ENCODE peak calls at places on chromosomes 2 and 18, in six cellular contexts. Q, P, H, W, Y and N are unnamed samples.

GRCh38 chr2:200247494-200247893 is 59.0 kb upstream of the SPATS2L start:
- DNase-seq in Q (no peak), P (no peak), H (no peak), W (no peak), Y (no peak), N (no peak)

GRCh38 chr18:62812242-62812641 is 96.9 kb downstream of the PHLPP1 start:
- DNase-seq in Q (no peak), P (no peak), H (no peak), W (no peak), Y (no peak), N (no peak)

GRCh38 chr18:50422286-50422898 is 47.5 kb downstream of the SKA1 start:
- DNase-seq in Q (no peak), P (no peak), H (no peak), W (no peak), Y (no peak), N (no peak)

GRCh38 chr2:4673025-4673489 is 969.7 kb downstream of the DCDC2C start:
- DNase-seq in Q (no peak), P (no peak), H (no peak), W (no peak), Y (no peak), N (no peak)

GRCh38 chr2:207394812-207395534 is 134.8 kb upstream of the CREB1 start:
- DNase-seq in Q (no peak), P (no peak), H (no peak), W (no peak), Y (no peak), N (no peak)

GRCh38 chr18:34807106-34807796 is 97.2 kb downstream of the DTNA start:
- DNase-seq in Q (no peak), P (no peak), H (no peak), W (no peak), Y (no peak), N (no peak)

GRCh38 chr2:86368181-86368824 is 30.9 kb upstream of the REEP1 start:
- DNase-seq in Q (peak), P (peak), H (peak), W (no peak), Y (no peak), N (peak)

GRCh38 chr18:68418881-68419280 is 296.0 kb downstream of the TMX3 start:
- DNase-seq in Q (no peak), P (no peak), H (no peak), W (no peak), Y (no peak), N (no peak)

GRCh38 chr18:57579928-57580327 is 6.6 kb downstream of the FECH start:
- DNase-seq in Q (no peak), P (no peak), H (no peak), W (no peak), Y (no peak), N (no peak)

GRCh38 chr2:222701709-222702108 is 30.3 kb downstream of the MOGAT1 start:
- DNase-seq in Q (no peak), P (no peak), H (no peak), W (no peak), Y (no peak), N (no peak)

GRCh38 chr2:185608799-185609198 is 129.8 kb upstream of the FSIP2 start:
- DNase-seq in Q (no peak), P (no peak), H (no peak), W (no peak), Y (no peak), N (no peak)

GRCh38 chr2:124339709-124340108 is 314.6 kb downstream of the CNTNAP5 start:
- DNase-seq in Q (no peak), P (no peak), H (no peak), W (no peak), Y (no peak), N (no peak)

GRCh38 chr2:144225077-144225476 is 294.8 kb downstream of the ZEB2 start:
- DNase-seq in Q (no peak), P (no peak), H (no peak), W (no peak), Y (no peak), N (no peak)
- TF ChIP-seq CTCF in Q (no peak), P (no peak), H (no peak), W (no peak), Y (no peak), N (no peak)

DNA sequence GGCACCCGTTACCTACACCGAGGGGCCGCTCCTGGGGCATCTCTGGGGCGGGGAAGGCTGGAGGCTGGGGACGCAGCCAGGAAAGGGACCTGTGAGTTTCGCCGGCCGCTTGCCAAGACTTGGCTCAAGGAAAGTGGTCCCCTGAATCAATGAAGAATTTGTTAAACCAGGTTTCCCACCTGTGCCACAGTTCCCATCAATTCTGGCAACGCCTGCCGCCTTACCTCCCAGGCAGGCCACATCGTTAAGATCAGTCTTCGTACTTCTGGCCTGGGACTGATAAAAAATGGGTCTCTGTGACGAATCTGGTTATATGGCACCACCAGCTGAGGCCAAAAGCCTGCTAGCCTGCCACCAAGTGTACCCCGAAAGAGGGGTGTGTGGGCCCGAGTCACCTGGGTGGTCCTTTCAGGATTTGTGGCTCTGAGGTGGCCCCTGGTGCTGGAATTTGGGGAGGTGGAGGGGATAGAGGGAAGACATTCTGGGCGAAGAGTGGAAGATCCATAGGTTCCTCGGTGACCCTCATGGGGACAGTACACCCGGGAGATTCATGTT is 789 bp upstream of the TGFA start:
- DNase-seq in Q (no peak), P (no peak), H (no peak), W (peak), Y (no peak), N (no peak)
- TF ChIP-seq CTCF in Q (peak), P (peak), H (no peak), W (peak), Y (no peak), N (no peak)

GRCh38 chr18:25062720-25063119 is 289.2 kb downstream of the ZNF521 start:
- DNase-seq in Q (no peak), P (no peak), H (no peak), W (no peak), Y (no peak), N (no peak)
- TF ChIP-seq CTCF in Q (no peak), P (no peak), H (no peak), W (no peak), Y (no peak), N (no peak)

DNA sequence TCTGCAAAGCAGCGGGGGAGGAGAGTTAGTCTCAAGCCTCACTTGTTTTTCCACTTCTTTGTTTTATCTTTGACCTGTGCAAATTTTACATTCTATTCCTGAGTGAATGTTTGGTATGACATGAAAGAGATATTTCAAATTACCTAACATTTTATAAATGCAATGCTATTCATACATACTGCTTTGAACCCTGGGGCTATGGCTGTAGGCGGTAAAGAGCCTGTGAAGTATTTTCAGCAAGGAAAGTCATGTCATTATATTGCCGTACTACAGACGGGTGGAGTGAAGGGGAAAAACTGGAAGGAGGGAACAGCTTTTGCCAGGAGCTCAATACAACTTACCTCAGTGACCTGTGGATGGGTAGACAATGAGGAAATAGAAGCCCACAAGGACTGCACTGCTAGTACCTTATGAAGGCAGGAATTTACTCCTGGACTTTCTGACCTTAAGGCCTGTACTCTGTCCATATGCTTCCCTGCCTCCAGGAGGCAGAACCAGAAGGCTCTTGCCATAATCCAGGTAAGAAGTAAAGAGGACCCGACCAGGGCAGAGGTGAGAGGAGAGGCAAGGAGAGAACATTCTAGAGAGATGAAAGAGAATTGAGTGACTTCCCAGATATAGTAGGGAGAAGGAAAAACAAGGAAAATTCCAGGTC is 28.4 kb upstream of the TET3 start:
- DNase-seq in Q (no peak), P (no peak), H (no peak), W (no peak), Y (no peak), N (no peak)
- TF ChIP-seq CTCF in Q (no peak), P (no peak), H (no peak), W (no peak), Y (no peak), N (no peak)

DNA sequence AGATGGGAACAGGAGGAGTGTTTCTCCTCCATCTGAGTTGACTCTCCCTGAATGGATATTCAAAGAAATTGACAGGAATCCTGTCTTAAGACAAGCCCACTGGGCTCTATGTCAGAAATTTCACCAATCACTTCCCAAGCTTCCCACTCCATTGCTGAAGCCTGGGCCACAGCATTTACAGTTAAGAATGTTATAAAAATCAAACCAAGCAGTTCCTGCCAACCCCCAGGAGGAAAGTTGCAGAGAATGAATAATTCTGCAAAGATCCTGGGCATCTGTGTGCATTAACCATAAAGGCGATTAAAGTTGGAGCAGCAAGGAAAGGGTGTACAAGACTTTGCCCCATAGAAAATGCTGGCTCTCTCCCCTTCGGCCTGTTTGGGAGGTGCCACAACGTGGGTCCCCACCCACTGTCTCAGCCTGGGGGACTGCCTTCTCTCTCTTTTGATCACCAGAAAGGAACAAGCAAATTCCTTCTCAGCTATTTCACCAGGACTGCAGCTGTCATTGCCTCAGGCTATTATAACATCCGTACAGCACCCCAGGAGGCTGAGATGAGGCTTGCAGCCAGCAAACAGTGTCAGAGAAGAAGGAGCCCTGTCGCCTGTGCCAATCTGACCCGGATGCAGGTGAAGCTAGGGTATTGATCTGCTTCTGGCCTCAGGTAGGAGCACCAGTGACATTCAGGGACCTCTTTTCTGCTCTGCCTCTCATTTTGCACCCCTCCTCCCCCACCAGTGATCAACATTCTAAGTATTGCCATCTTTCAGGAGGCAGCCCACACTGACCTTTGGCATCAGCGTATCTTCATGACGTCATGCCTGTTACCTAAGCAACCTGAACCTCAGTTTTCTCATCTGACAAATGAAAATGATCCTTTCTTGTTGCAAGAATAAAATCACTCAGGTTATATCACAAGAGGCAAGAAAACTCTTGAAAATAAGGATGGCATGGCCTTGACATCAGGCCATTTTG is 219.0 kb downstream of the SH3BP4 start:
- DNase-seq in Q (peak), P (no peak), H (no peak), W (no peak), Y (no peak), N (no peak)
- TF ChIP-seq CTCF in Q (no peak), P (no peak), H (no peak), W (no peak), Y (no peak), N (no peak)

GRCh38 chr2:133421516-133422324 is 146.5 kb downstream of the NCKAP5 start:
- DNase-seq in Q (no peak), P (no peak), H (peak), W (no peak), Y (no peak), N (no peak)
- TF ChIP-seq CTCF in Q (no peak), P (no peak), H (no peak), W (no peak), Y (no peak), N (no peak)

DNA sequence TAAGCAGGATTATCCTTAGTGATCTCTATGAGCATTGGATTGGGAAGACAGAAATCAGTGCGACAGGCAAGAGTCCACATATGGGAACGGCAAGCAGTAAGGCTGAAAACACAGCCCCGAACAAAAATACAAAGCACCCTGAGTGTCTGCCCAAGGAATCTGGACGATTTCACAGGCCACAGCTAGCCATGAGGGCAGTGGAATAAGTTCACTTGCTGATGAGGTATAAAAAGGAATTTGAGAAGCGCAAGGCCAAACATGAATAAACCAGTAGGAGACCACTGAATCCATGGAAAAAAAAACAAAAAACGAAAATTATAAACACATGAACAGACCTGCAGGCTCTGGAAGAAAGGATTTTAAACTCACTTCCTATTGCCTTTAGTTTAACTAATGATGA is 24.3 kb downstream of the WDSUB1 start:
- DNase-seq in Q (no peak), P (no peak), H (no peak), W (no peak), Y (no peak), N (no peak)
- TF ChIP-seq CTCF in Q (no peak), P (no peak), H (no peak), W (no peak), Y (no peak), N (no peak)

GRCh38 chr2:16034975-16035746 is 94.8 kb downstream of the MYCN start:
- DNase-seq in Q (no peak), P (no peak), H (no peak), W (no peak), Y (no peak), N (no peak)
- TF ChIP-seq CTCF in Q (no peak), P (no peak), H (no peak), W (no peak), Y (no peak), N (no peak)

GRCh38 chr2:11962707-11963358 is 216.4 kb downstream of the LPIN1 start:
- DNase-seq in Q (no peak), P (no peak), H (no peak), W (no peak), Y (no peak), N (no peak)

GRCh38 chr2:11963966-11964365 is 217.5 kb downstream of the LPIN1 start:
- DNase-seq in Q (no peak), P (no peak), H (no peak), W (no peak), Y (no peak), N (no peak)

GRCh38 chr2:11969774-11970173 is 223.3 kb downstream of the LPIN1 start:
- DNase-seq in Q (no peak), P (no peak), H (no peak), W (no peak), Y (no peak), N (no peak)

DNA sequence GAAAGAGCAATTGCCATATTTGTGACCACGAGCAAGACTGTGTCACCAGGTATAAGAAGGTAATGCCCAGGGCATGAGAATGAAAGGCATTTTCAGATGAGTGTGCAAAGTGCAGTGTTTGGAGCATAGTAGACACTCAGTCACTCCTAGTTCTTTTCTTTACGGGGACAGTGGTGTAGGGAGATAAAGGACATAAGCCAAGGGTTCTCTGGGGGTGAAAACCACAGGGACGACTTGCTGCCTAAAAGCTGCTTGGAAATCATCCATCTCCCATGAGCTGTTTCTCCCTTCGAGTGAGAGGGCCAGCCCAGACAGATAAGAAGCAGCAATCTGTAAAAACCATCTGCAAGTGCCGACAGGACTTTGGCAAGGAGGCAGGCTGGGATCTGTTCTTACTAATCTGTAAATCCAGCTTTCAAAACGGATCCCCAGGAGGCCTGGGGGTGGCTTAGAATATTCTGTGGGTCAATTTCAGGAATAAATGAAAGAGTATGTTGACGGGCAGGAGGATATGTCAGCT is 221.6 kb downstream of the LPIN1 start:
- DNase-seq in Q (no peak), P (no peak), H (no peak), W (no peak), Y (no peak), N (no peak)
- TF ChIP-seq CTCF in Q (no peak), P (no peak), H (no peak), W (no peak), Y (no peak), N (no peak)

GRCh38 chr2:102301867-102302362 is 9.4 kb upstream of the IL1RL1 start:
- DNase-seq in Q (peak), P (no peak), H (peak), W (no peak), Y (no peak), N (peak)
- TF ChIP-seq CTCF in Q (no peak), P (peak), H (peak), W (peak), Y (peak), N (no peak)